ENCODE peak calls at places on chromosomes 2 and 18, in eight cellular contexts. U, C, S, Z, O, N, H and T are unnamed samples.
A peak's percentile ranks its signal among the peaks of the same experiment; 100 is the strongest.

GRCh38 chr2:123596649-123597048 is 428.4 kb upstream of the CNTNAP5 start:
- DNase-seq in U (no peak), C (no peak), S (no peak), Z (no peak), O (no peak), N (no peak), H (no peak), T (no peak)

GRCh38 chr2:39504790-39505335 is 67.8 kb upstream of the MAP4K3 start:
- DNase-seq in U (no peak), C (peak; percentile 19), S (peak; percentile 92), Z (peak; percentile 89), O (peak; percentile 44), N (no peak), H (no peak), T (peak; percentile 47)

GRCh38 chr2:175066411-175066810 is 61.2 kb upstream of the CHN1 start:
- DNase-seq in U (no peak), C (no peak), S (no peak), Z (no peak), O (no peak), N (no peak), H (no peak), T (no peak)

GRCh38 chr2:167626301-167626700 is 621.1 kb downstream of the STK39 start:
- DNase-seq in U (no peak), C (no peak), S (no peak), Z (no peak), O (no peak), N (no peak), H (no peak), T (no peak)

GRCh38 chr2:3251974-3252373 is 125.6 kb downstream of the EIPR1 start:
- DNase-seq in U (no peak), C (no peak), S (peak; percentile 28), Z (peak; percentile 5), O (no peak), N (no peak), H (no peak), T (no peak)

GRCh38 chr18:58671941-58672565 is 788 bp downstream of the MALT1 start:
- DNase-seq in U (peak; percentile 67), C (peak; percentile 8), S (peak; percentile 42), Z (peak; percentile 36), O (peak; percentile 31), N (no peak), H (no peak), T (peak; percentile 23)

GRCh38 chr2:128442053-128442751 is 123.5 kb upstream of the HS6ST1 start:
- DNase-seq in U (peak; percentile 77), C (peak; percentile 39), S (no peak), Z (peak; percentile 16), O (no peak), N (no peak), H (no peak), T (no peak)

GRCh38 chr2:182650704-182651103 is 65.4 kb upstream of the DNAJC10 start:
- DNase-seq in U (no peak), C (no peak), S (peak; percentile 90), Z (peak; percentile 76), O (peak; percentile 3), N (no peak), H (no peak), T (no peak)

GRCh38 chr18:74598350-74599001 is 806 bp downstream of the ZNF407 start:
- DNase-seq in U (peak; percentile 84), C (peak; percentile 64), S (peak; percentile 41), Z (peak; percentile 46), O (peak; percentile 31), N (peak; percentile 49), H (peak; percentile 65), T (peak; percentile 34)

GRCh38 chr18:63994783-63995399 is 25.0 kb downstream of the SERPINB8 start:
- DNase-seq in U (peak; percentile 50), C (peak; percentile 61), S (peak; percentile 75), Z (peak; percentile 61), O (peak; percentile 18), N (peak; percentile 32), H (no peak), T (peak; percentile 32)

GRCh38 chr18:8835556-8835955 is 130.2 kb downstream of the MTCL1 start:
- DNase-seq in U (no peak), C (no peak), S (peak; percentile 88), Z (peak; percentile 41), O (no peak), N (no peak), H (no peak), T (no peak)

GRCh38 chr2:188369365-188369764 is 77.7 kb downstream of the GULP1 start:
- DNase-seq in U (no peak), C (peak; percentile 62), S (peak; percentile 70), Z (peak; percentile 45), O (peak; percentile 26), N (no peak), H (no peak), T (no peak)

GRCh38 chr18:75070625-75071483 is 138.1 kb downstream of the PTGR3 start:
- DNase-seq in U (no peak), C (peak; percentile 50), S (peak; percentile 59), Z (peak; percentile 90), O (peak; percentile 25), N (no peak), H (peak; percentile 73), T (no peak)

GRCh38 chr18:10563886-10564285 is 38.1 kb downstream of the NAPG start:
- DNase-seq in U (no peak), C (peak; percentile 77), S (no peak), Z (no peak), O (no peak), N (peak; percentile 43), H (no peak), T (no peak)

GRCh38 chr2:187174582-187174981 is 273.5 kb downstream of the CALCRL start:
- DNase-seq in U (no peak), C (no peak), S (peak; percentile 8), Z (no peak), O (peak; percentile 2), N (no peak), H (no peak), T (no peak)

GRCh38 chr2:201114350-201114749 is 1.6 kb upstream of the CFLAR start:
- DNase-seq in U (no peak), C (no peak), S (no peak), Z (no peak), O (no peak), N (no peak), H (no peak), T (no peak)

GRCh38 chr2:212177724-212178123 is 360.9 kb downstream of the ERBB4 start:
- DNase-seq in U (no peak), C (no peak), S (peak; percentile 2), Z (peak; percentile 0), O (no peak), N (no peak), H (no peak), T (no peak)

GRCh38 chr18:23784811-23785245 is 95.6 kb downstream of the LAMA3 start:
- DNase-seq in U (no peak), C (no peak), S (peak; percentile 66), Z (peak; percentile 93), O (no peak), N (no peak), H (no peak), T (no peak)

GRCh38 chr18:56560992-56561391 is 77.4 kb downstream of the TXNL1 start:
- DNase-seq in U (no peak), C (no peak), S (no peak), Z (no peak), O (no peak), N (no peak), H (no peak), T (no peak)

GRCh38 chr2:75553961-75554539 is 6.7 kb downstream of the EVA1A start:
- DNase-seq in U (no peak), C (no peak), S (no peak), Z (no peak), O (no peak), N (no peak), H (no peak), T (no peak)

GRCh38 chr2:180992994-180993393 is 12.6 kb downstream of the UBE2E3 start:
- DNase-seq in U (no peak), C (no peak), S (no peak), Z (no peak), O (no peak), N (no peak), H (no peak), T (no peak)
- TF ChIP-seq CTCF in U (no peak), C (no peak), S (no peak), Z (no peak), O (no peak), N (no peak), H (no peak), T (no peak)

GRCh38 chr2:207716061-207716460 is 4.6 kb downstream of the CCNYL1 start:
- DNase-seq in U (no peak), C (no peak), S (no peak), Z (no peak), O (no peak), N (no peak), H (no peak), T (no peak)

GRCh38 chr2:207706936-207707860 is 4.2 kb upstream of the CCNYL1 start:
- DNase-seq in U (no peak), C (no peak), S (no peak), Z (no peak), O (no peak), N (no peak), H (no peak), T (no peak)

GRCh38 chr2:207711750-207712487 is 479 bp downstream of the CCNYL1 start:
- DNase-seq in U (peak; percentile 67), C (peak; percentile 60), S (peak; percentile 60), Z (peak; percentile 33), O (peak; percentile 50), N (peak; percentile 32), H (peak; percentile 31), T (no peak)

GRCh38 chr2:207710814-207711740 is at the start of gene CCNYL1:
- DNase-seq in U (peak; percentile 100), C (peak; percentile 99), S (peak; percentile 100), Z (peak; percentile 99), O (peak; percentile 99), N (peak; percentile 98), H (peak; percentile 97), T (peak; percentile 99)
- TF ChIP-seq CTCF in U (peak; percentile 21), C (no peak), S (peak; percentile 3), Z (peak; percentile 10), O (no peak), N (peak; percentile 41), H (no peak), T (no peak)

DNA sequence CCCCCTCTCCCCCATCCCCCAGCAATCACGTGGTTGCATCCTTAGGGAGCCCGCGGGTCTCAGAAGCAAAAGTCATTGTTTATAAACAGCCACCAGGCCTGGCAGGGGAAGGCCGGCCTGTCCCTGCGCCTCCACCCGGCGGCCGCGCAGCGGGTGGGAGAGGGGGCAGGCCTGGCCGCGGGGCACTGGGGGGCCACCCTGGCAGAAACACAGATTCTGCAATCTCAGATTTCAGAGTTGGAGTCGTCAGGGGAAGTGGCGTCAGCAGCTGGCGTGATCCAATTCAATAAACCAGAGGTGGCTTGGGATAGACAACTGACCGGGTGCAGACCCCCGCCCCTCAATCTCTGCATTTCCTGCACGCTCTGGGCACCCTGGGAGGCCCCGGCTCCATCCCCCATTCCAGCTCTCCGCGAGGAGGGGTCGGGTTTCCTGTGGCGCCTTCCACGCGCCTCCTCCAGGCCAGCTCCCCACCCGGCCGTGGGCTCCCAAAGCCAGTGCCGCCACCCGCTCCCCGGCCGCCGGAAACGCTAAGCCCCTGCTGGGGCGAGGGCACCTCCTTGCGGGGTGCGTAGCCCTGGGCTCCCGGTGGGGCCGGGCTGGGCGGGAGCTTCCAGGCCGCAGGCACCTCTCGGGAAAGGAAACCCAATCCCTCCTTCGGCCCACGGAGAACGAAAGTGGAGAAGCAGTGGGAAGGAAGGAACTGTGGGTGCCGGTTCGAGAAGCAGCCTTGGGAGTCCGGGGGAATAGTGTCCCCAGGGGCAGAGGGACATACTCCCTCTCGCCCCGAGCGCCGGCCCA is 1.1 kb downstream of the BIN1 start:
- DNase-seq in U (peak; percentile 59), C (peak; percentile 53), S (peak; percentile 69), Z (peak; percentile 61), O (no peak), N (no peak), H (no peak), T (peak; percentile 50)
- TF ChIP-seq CTCF in U (peak; percentile 7), C (no peak), S (no peak), Z (no peak), O (no peak), N (no peak), H (no peak), T (no peak)

GRCh38 chr2:27050281-27050995 is 1.0 kb upstream of the AGBL5 start:
- DNase-seq in U (peak; percentile 85), C (peak; percentile 90), S (peak; percentile 95), Z (peak; percentile 98), O (peak; percentile 95), N (peak; percentile 88), H (peak; percentile 90), T (peak; percentile 95)
- TF ChIP-seq CTCF in U (peak; percentile 50), C (peak; percentile 5), S (peak; percentile 58), Z (peak; percentile 41), O (no peak), N (peak; percentile 12), H (peak; percentile 42), T (peak; percentile 26)